ENCODE peak calls at places on chromosomes 16 and 17, in four cellular contexts. B is WTC11, N is epithelial cell of esophagus, L is left ventricle myocardium inferior. C is an unnamed sample.

GRCh38 chr16:23155445-23156049 is 6.3 kb upstream of the USP31 start:
- DNase-seq in B (peak; percentile 26), N (no peak), L (no peak), C (peak; percentile 26)

GRCh38 chr16:79605999-79606398 is 5.5 kb upstream of the MAF start:
- DNase-seq in B (no peak), N (peak; percentile 89), L (no peak), C (no peak)

GRCh38 chr16:47732806-47733150 is 271.6 kb downstream of the PHKB start:
- DNase-seq in B (no peak), N (peak; percentile 86), L (no peak), C (no peak)

GRCh38 chr16:78096386-78096785 is 3.1 kb upstream of the WWOX start:
- DNase-seq in B (no peak), N (peak; percentile 50), L (no peak), C (no peak)

GRCh38 chr17:31405941-31406371 is 14.5 kb downstream of the RAB11FIP4 start:
- DNase-seq in B (peak; percentile 52), N (no peak), L (no peak), C (no peak)

GRCh38 chr16:80887062-80887461 is 82.7 kb upstream of the CDYL2 start:
- DNase-seq in B (no peak), N (no peak), L (no peak), C (no peak)

GRCh38 chr17:5583426-5584382 is 605 bp downstream of the NLRP1 start:
- DNase-seq in B (no peak), N (no peak), L (peak; percentile 33), C (no peak)

GRCh38 chr16:55021595-55022475 is 91.2 kb downstream of the IRX5 start:
- DNase-seq in B (peak; percentile 52), N (peak; percentile 47), L (no peak), C (no peak)

GRCh38 chr17:65931246-65932149 is 260.4 kb downstream of the CEP112 start:
- DNase-seq in B (no peak), N (no peak), L (peak; percentile 55), C (no peak)

GRCh38 chr16:1125471-1125870 is 27.4 kb upstream of the CACNA1H start:
- DNase-seq in B (no peak), N (no peak), L (no peak), C (no peak)

GRCh38 chr17:36498155-36498554 is 11.7 kb downstream of the ZNHIT3 start:
- DNase-seq in B (no peak), N (no peak), L (no peak), C (peak; percentile 50)

GRCh38 chr17:21510686-21511367 is 134.7 kb downstream of the KCNJ12 start:
- DNase-seq in B (no peak), N (no peak), L (no peak), C (no peak)

GRCh38 chr16:1923299-1924034 is 5.3 kb upstream of the HS3ST6 start:
- DNase-seq in B (peak; percentile 66), N (peak; percentile 38), L (no peak), C (peak; percentile 77)

GRCh38 chr17:74485012-74485743 is 18.7 kb downstream of the CD300A start:
- DNase-seq in B (no peak), N (no peak), L (no peak), C (no peak)

GRCh38 chr16:71348262-71349085 is 10.0 kb upstream of the CALB2 start:
- DNase-seq in B (no peak), N (no peak), L (no peak), C (no peak)

GRCh38 chr17:69466905-69467630 is 52.6 kb downstream of the MAP2K6 start:
- DNase-seq in B (no peak), N (peak; percentile 29), L (no peak), C (peak; percentile 28)

GRCh38 chr17:77516902-77517301 is 376.1 kb downstream of the SEC14L1 start:
- DNase-seq in B (no peak), N (peak; percentile 52), L (no peak), C (no peak)

GRCh38 chr16:12586701-12587100 is 217.0 kb downstream of the CPPED1 start:
- DNase-seq in B (no peak), N (no peak), L (no peak), C (no peak)

GRCh38 chr17:64635647-64636305 is 26.3 kb downstream of the SMURF2 start:
- DNase-seq in B (no peak), N (peak; percentile 40), L (no peak), C (no peak)

GRCh38 chr17:65975878-65976277 is 216.1 kb downstream of the CEP112 start:
- DNase-seq in B (no peak), N (peak; percentile 9), L (no peak), C (no peak)

GRCh38 chr16:30472328-30472942 is at the start of gene ITGAL:
- DNase-seq in B (no peak), N (peak; percentile 15), L (peak; percentile 27), C (no peak)

GRCh38 chr16:49510141-49510540 is 136.5 kb downstream of the C16orf78 start:
- DNase-seq in B (no peak), N (no peak), L (no peak), C (no peak)
- TF ChIP-seq CTCF in B (no peak), N (no peak), L (no peak), C (no peak)

DNA sequence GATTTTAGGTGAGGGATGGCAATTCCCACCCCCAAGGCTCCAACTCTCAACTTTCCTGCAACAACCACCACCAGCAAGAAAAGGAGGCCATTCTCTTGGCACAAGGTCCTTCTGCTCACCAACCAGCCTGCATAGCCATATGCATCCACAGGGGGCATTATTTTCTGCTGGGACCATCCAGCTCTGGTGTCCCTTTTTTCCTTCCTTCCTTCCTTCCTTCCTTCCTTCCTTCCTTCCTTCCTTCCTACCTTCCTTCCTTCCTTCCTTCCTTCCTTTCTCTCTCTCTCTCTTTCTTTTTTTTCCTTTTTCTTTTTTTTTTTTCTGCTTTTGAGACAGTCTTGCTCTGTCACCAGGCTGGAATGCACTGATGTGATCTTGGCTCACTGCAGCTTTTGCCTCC is 21.1 kb upstream of the COX10 start:
- DNase-seq in B (peak; percentile 29), N (no peak), L (no peak), C (peak; percentile 17)
- TF ChIP-seq CTCF in B (no peak), N (peak; percentile 38), L (peak; percentile 29), C (peak; percentile 28)

GRCh38 chr17:10875984-10876555 is 38.2 kb upstream of the PIRT start:
- DNase-seq in B (peak; percentile 79), N (peak; percentile 39), L (no peak), C (peak; percentile 78)

GRCh38 chr17:10875411-10875810 is 37.5 kb upstream of the PIRT start:
- DNase-seq in B (peak; percentile 45), N (no peak), L (no peak), C (no peak)

GRCh38 chr17:10881959-10882358 is 44.1 kb upstream of the PIRT start:
- DNase-seq in B (no peak), N (no peak), L (no peak), C (no peak)

GRCh38 chr17:10879110-10879509 is 41.2 kb upstream of the PIRT start:
- DNase-seq in B (peak; percentile 30), N (peak; percentile 3), L (peak; percentile 19), C (peak; percentile 76)
- TF ChIP-seq CTCF in B (no peak), N (no peak), L (peak; percentile 46), C (peak; percentile 59)

GRCh38 chr17:79607941-79608728 is 2.7 kb downstream of the RBFOX3 start:
- DNase-seq in B (peak; percentile 79), N (no peak), L (no peak), C (peak; percentile 85)
- TF ChIP-seq CTCF in B (no peak), N (no peak), L (peak; percentile 28), C (no peak)

GRCh38 chr17:46191332-46192210 is 1.7 kb downstream of the KANSL1 start:
- DNase-seq in B (no peak), N (peak; percentile 58), L (no peak), C (peak; percentile 61)
- TF ChIP-seq CTCF in B (no peak), N (no peak), L (no peak), C (no peak)

DNA sequence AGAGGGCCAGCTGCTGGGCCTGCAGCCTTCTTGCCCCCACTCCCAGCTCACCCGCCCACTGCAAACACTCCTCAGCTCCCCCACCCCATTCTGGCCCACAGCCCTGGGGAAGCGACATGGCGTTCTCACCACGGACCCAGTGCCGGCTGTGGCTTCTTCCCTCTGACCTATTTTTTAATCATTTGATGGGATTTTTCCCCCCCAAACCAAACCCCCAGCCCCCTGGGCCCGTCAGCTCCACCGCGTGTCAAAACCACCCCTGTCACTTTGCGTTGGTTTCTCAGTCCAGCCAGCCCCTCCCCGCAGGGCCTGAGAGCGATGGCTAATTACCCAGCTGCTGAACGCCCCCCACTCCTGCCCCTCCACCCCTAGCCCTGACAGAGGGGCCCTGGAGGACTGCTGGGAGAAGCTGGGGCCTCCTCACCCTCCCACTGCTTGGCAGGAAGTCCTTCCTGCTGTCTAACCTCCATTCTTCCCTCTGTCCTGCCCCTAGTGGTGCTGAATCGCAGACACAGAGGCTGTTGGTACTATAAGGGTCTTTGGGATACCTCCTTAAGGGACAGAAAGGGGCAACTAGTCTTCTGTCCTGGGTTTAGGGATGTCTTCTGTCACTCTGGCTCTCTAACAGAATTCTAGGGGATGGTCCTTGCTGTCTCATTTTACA is 7.5 kb upstream of the TBX21 start:
- DNase-seq in B (no peak), N (no peak), L (no peak), C (no peak)
- TF ChIP-seq CTCF in B (no peak), N (peak; percentile 6), L (no peak), C (peak; percentile 21)

GRCh38 chr17:59534583-59534982 is 30.8 kb upstream of the DHX40 start:
- DNase-seq in B (no peak), N (no peak), L (no peak), C (no peak)
- TF ChIP-seq CTCF in B (no peak), N (no peak), L (no peak), C (no peak)

DNA sequence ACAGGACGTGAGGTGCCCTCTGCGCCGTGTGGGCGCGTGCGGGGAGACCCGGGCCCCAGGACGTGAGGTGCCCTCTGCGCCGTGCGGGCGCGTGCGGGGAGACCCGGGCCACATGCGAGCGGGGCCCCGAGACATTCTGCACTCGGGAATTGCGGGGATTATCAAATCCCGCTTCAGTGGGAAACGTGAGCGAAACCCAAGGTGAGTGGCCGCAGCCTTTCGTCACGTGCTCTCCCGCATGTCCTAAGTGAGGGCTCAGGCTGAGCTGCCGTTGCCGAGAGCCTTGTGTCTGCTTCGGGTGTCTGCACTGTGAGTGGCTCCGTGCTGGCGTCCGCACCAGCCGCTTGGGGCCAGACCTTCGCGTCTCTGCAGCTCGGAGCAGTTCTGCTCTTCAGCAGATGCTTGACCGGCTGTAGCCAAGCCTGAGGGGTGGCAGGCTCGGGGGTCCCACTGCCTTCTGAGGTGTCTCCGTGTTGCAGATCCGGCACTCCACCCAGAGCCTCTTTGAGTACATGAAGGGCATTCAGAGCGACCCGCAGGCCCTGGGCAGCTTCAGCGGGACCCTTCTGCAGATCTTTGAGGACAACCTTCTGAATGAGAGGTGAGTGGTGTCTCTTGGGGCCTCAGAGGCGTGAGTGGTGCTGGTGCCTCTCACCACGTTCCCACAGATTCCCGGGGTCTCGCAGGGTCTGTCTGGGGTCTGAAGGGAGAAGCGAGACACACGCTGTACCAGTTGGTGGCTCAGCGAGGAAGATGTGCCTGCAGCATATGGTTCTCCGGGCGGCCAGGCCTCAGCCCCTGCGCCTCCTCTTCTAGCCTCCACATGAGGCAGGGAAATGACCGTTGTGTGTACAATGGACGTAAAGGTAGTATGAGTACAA is 90.5 kb upstream of the ZNF750 start:
- DNase-seq in B (peak; percentile 10), N (no peak), L (peak; percentile 10), C (peak; percentile 11)
- TF ChIP-seq CTCF in B (no peak), N (no peak), L (no peak), C (no peak)